ENCODE peak calls at places on chromosomes 7 and 10, in four cellular contexts. R, E, Z and P are unnamed samples.

GRCh38 chr7:113015038-113015645 is 71.5 kb downstream of the GPR85 start:
- DNase-seq in R (no peak), E (no peak), Z (peak; percentile 11), P (no peak)

GRCh38 chr7:48298779-48299178 is 127.5 kb downstream of the ABCA13 start:
- DNase-seq in R (no peak), E (no peak), Z (no peak), P (no peak)

GRCh38 chr10:79345241-79346011 is 1.8 kb upstream of the PPIF start:
- DNase-seq in R (no peak), E (no peak), Z (no peak), P (no peak)

GRCh38 chr10:24438800-24439199 is 229.9 kb downstream of the KIAA1217 start:
- DNase-seq in R (no peak), E (no peak), Z (no peak), P (no peak)

GRCh38 chr10:61662794-61663259 is at the start of gene CABCOCO1:
- DNase-seq in R (no peak), E (no peak), Z (no peak), P (peak; percentile 84)

GRCh38 chr7:28107960-28108359 is 72.6 kb downstream of the JAZF1 start:
- DNase-seq in R (no peak), E (no peak), Z (no peak), P (no peak)

GRCh38 chr7:106957766-106958165 is 86.7 kb upstream of the PRKAR2B start:
- DNase-seq in R (no peak), E (no peak), Z (no peak), P (no peak)

GRCh38 chr7:4818000-4818794 is 42.8 kb downstream of the AP5Z1 start:
- DNase-seq in R (no peak), E (no peak), Z (no peak), P (no peak)

GRCh38 chr10:25849268-25849667 is 84.8 kb upstream of the MYO3A start:
- DNase-seq in R (no peak), E (no peak), Z (no peak), P (no peak)

GRCh38 chr7:46854958-46855473 is 726.9 kb downstream of the TNS3 start:
- DNase-seq in R (no peak), E (no peak), Z (no peak), P (no peak)

GRCh38 chr7:92751902-92752901 is 84.2 kb downstream of the CDK6 start:
- DNase-seq in R (no peak), E (no peak), Z (peak; percentile 93), P (no peak)

GRCh38 chr10:97919012-97919411 is 69.4 kb downstream of the GOLGA7B start:
- DNase-seq in R (no peak), E (no peak), Z (no peak), P (no peak)

GRCh38 chr7:2118630-2119190 is 114.0 kb downstream of the MAD1L1 start:
- DNase-seq in R (no peak), E (no peak), Z (no peak), P (no peak)
- TF ChIP-seq FOXM1 in R (no peak), E (no peak), Z (no peak), P (no peak)

DNA sequence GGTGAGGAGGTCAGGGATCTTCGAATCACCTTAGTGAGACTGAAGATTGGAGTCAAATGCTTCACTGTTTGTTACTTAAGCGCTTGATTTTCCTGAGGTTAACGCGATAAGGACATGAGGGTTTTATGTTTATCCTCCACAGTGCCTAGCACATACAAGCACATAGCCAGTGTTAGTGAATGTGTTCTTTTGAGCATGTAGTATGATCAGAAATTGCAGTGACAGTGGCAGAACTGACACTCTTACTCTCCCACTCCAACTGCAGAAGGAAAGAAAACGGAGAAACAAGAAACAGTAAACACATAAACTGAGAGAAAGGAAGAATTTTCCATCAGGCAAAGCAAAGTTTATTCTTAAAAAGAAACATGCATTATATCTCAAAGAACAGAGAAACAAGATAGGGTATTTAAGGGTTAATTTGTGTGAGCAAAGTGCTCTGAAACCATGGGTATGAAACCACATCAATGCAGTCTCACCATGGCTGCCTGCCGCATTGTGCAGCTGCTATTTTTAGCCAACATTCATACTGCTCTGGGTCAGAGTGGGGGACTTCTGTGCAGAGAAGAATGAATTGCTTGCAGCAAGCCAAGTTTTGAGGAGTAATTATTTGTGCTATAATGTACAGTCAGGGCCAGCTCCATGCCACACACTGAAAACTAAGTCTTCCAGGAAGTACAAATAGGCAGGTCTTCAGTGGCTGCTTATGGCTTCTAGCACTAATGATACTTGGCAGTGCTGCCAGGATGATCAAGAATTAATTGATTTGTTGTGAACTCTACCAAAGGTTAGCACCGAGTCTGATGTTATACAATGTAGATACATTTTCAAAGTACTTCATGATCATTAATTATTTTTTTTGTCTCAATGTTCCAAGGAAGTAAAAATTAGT is 152.0 kb downstream of the MACC1 start:
- DNase-seq in R (no peak), E (peak; percentile 57), Z (no peak), P (no peak)
- TF ChIP-seq FOXK2 in R (no peak), E (no peak), Z (no peak), P (no peak)

GRCh38 chr10:91190876-91191580 is 29.4 kb upstream of the PCGF5 start:
- DNase-seq in R (no peak), E (no peak), Z (no peak), P (no peak)
- TF ChIP-seq FOXM1 in R (no peak), E (no peak), Z (no peak), P (no peak)

DNA sequence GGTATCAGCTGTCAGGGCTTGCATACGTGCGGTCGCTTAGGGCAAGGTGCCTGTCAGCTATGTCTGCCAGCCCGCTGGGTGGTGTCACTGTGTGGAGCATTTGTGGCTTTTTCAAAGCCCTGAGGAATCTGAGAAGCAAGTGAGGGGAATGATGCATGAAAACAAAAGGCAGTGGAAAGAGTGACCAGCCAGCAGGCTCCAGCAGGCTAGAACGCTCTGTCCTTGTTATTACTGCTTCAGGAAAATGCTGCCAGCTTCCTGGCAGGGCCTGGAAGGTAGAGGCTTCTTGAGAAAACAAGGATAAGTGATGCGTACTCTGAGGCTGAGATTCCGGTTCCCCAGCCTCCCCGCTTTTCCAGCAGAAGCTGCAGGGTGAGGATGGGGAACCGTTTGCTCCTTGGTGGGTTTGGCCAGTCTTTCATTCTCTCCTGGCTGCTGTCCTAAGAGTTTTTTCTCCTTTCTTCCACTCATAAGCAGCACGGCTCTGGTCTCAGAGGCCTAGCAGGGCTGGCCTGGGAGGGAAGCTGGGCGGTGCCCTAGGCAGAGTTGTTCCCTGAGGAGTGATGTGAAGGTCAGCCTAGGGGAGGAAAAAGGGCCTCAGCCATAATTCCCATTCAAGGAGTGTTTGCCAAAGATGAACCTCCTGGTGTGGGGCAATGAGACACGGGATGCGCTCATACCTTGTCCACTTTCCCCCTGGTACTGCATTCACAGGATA is 42.8 kb upstream of the MKLN1 start:
- DNase-seq in R (no peak), E (no peak), Z (no peak), P (no peak)
- TF ChIP-seq FOXK2 in R (no peak), E (no peak), Z (no peak), P (no peak)